ENCODE peak calls at places on chromosomes 3 and 15, in five cellular contexts. T is HCT116, Y is K562, K is H1, Z is HepG2. Q is an unnamed sample.

GRCh38 chr3:189239616-189240015 is 67.8 kb downstream of the TPRG1 start:
- DNase-seq in T (no peak), Y (no peak), K (no peak), Z (no peak), Q (no peak)

GRCh38 chr3:41137686-41138111 is 61.6 kb upstream of the CTNNB1 start:
- DNase-seq in T (no peak), Y (no peak), K (no peak), Z (no peak), Q (no peak)

GRCh38 chr15:63414474-63415201 is 33.0 kb upstream of the CA12 start:
- DNase-seq in T (no peak), Y (no peak), K (no peak), Z (no peak), Q (no peak)

GRCh38 chr3:182078314-182078713 is 366.6 kb downstream of the SOX2 start:
- DNase-seq in T (no peak), Y (no peak), K (no peak), Z (no peak), Q (no peak)

GRCh38 chr3:141876381-141876890 is at the start of gene ATP1B3:
- DNase-seq in T (peak; percentile 28), Y (peak; percentile 89), K (peak; percentile 80), Z (peak; percentile 60), Q (peak; percentile 50)

GRCh38 chr3:16768956-16769355 is 115.8 kb upstream of the PLCL2 start:
- DNase-seq in T (no peak), Y (no peak), K (no peak), Z (no peak), Q (peak; percentile 81)

GRCh38 chr15:70023064-70023768 is 74.5 kb downstream of the TLE3 start:
- DNase-seq in T (peak; percentile 15), Y (no peak), K (no peak), Z (no peak), Q (peak; percentile 25)

GRCh38 chr3:123610331-123610730 is 25.5 kb upstream of the HACD2 start:
- DNase-seq in T (no peak), Y (no peak), K (no peak), Z (no peak), Q (no peak)

GRCh38 chr15:31842532-31843195 is 187.7 kb upstream of the CHRNA7 start:
- DNase-seq in T (no peak), Y (no peak), K (no peak), Z (no peak), Q (no peak)

GRCh38 chr3:33717616-33717865 is 513 bp downstream of the CLASP2 start:
- DNase-seq in T (peak; percentile 49), Y (peak; percentile 75), K (no peak), Z (no peak), Q (peak; percentile 50)

GRCh38 chr15:95407534-95407933 is 923.0 kb upstream of the NR2F2 start:
- DNase-seq in T (no peak), Y (no peak), K (no peak), Z (no peak), Q (no peak)

GRCh38 chr3:186142556-186142955 is 33.7 kb upstream of the ETV5 start:
- DNase-seq in T (no peak), Y (no peak), K (no peak), Z (no peak), Q (no peak)

GRCh38 chr3:16094644-16095272 is 79.7 kb upstream of the GALNT15 start:
- DNase-seq in T (no peak), Y (no peak), K (no peak), Z (no peak), Q (no peak)

GRCh38 chr15:57387644-57388076 is 11.4 kb downstream of the CGNL1 start:
- DNase-seq in T (no peak), Y (no peak), K (no peak), Z (no peak), Q (no peak)

GRCh38 chr3:141870091-141870687 is 6.3 kb upstream of the ATP1B3 start:
- DNase-seq in T (no peak), Y (no peak), K (peak; percentile 22), Z (no peak), Q (no peak)

GRCh38 chr15:32851619-32852416 is 134.0 kb downstream of the GREM1 start:
- DNase-seq in T (no peak), Y (no peak), K (no peak), Z (no peak), Q (no peak)

GRCh38 chr3:10283638-10284037 is 9.1 kb downstream of the GHRL start:
- DNase-seq in T (no peak), Y (no peak), K (no peak), Z (no peak), Q (no peak)

GRCh38 chr15:61906961-61907752 is 153.1 kb downstream of the VPS13C start:
- DNase-seq in T (no peak), Y (no peak), K (no peak), Z (peak; percentile 90), Q (no peak)

GRCh38 chr15:58139631-58140522 is 1.7 kb downstream of the AQP9 start:
- DNase-seq in T (no peak), Y (no peak), K (no peak), Z (no peak), Q (no peak)

GRCh38 chr15:68930268-68931022 is at the start of gene SPESP1:
- DNase-seq in T (no peak), Y (no peak), K (no peak), Z (no peak), Q (peak; percentile 50)

GRCh38 chr15:58309993-58310928 is 121.5 kb upstream of the LIPC start:
- DNase-seq in T (no peak), Y (no peak), K (no peak), Z (peak; percentile 6), Q (no peak)

GRCh38 chr3:132635052-132635451 is 24.6 kb downstream of the ACAD11 start:
- DNase-seq in T (no peak), Y (no peak), K (no peak), Z (no peak), Q (no peak)

GRCh38 chr15:37789392-37789776 is 145.1 kb upstream of the TMCO5A start:
- DNase-seq in T (no peak), Y (no peak), K (no peak), Z (no peak), Q (no peak)

GRCh38 chr15:99911824-99912223 is 178.6 kb upstream of the LYSMD4 start:
- DNase-seq in T (no peak), Y (no peak), K (no peak), Z (no peak), Q (no peak)

GRCh38 chr15:73850228-73850627 is 23.1 kb upstream of the TBC1D21 start:
- DNase-seq in T (no peak), Y (no peak), K (no peak), Z (no peak), Q (no peak)

GRCh38 chr3:9826815-9827574 is 16.8 kb downstream of the RPUSD3 start:
- DNase-seq in T (no peak), Y (no peak), K (peak; percentile 74), Z (peak; percentile 29), Q (peak; percentile 51)

GRCh38 chr3:170564664-170565063 is 21.2 kb downstream of the SLC7A14 start:
- DNase-seq in T (no peak), Y (no peak), K (no peak), Z (no peak), Q (no peak)

GRCh38 chr3:125055165-125055912 is 458 bp downstream of the HEG1 start:
- DNase-seq in T (no peak), Y (peak; percentile 33), K (peak; percentile 68), Z (no peak), Q (no peak)

GRCh38 chr3:39122811-39123210 is 15.3 kb downstream of the TTC21A start:
- DNase-seq in T (no peak), Y (no peak), K (no peak), Z (no peak), Q (no peak)

GRCh38 chr3:148642616-148643015 is 55.1 kb upstream of the AGTR1 start:
- DNase-seq in T (no peak), Y (no peak), K (no peak), Z (no peak), Q (no peak)

GRCh38 chr15:55319537-55320325 is 709 bp downstream of the PIGB start:
- DNase-seq in T (no peak), Y (peak; percentile 59), K (no peak), Z (no peak), Q (no peak)

GRCh38 chr15:66071621-66072295 is 181.8 kb downstream of the MEGF11 start:
- DNase-seq in T (no peak), Y (no peak), K (no peak), Z (no peak), Q (peak; percentile 32)

DNA sequence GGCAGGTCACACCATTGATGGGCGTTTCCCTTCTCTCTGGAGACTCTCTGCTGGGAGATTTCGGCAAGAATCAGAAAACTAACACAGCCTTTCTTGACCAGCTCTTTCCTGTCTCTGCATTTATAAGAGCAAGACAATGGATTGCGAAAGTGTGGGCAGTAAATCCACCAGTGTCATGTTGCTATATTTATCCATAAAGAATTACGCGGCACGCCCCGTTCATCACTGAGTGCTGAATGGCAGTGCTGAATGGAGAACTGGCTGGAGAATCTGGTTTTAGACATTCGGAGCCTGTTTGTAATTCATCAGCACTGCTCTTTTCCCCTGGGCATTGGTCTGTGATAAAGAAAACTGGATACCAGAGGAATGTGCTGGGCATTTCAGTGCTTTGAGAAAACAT is 2.0 kb upstream of the CEMIP start:
- DNase-seq in T (no peak), Y (no peak), K (no peak), Z (no peak), Q (no peak)
- TF ChIP-seq ZNF274 in T (no peak), Y (no peak), K (no peak), Z (no peak), Q (no peak)

GRCh38 chr15:40436892-40437753 is 3.6 kb upstream of the BAHD1 start:
- DNase-seq in T (no peak), Y (no peak), K (no peak), Z (no peak), Q (no peak)
- H3K9ac ChIP-seq in T (no peak overlapping the region), Y (peak overlapping the region; percentile 88), K (peak overlapping the region; percentile 16), Z (peak overlapping the region; percentile 22), Q (peak overlapping the region; percentile 83)

GRCh38 chr3:120425196-120425595 is 25.6 kb downstream of the FSTL1 start:
- DNase-seq in T (no peak), Y (no peak), K (no peak), Z (no peak), Q (no peak)

GRCh38 chr3:120420855-120421570 is 29.8 kb downstream of the FSTL1 start:
- DNase-seq in T (no peak), Y (no peak), K (no peak), Z (no peak), Q (no peak)

GRCh38 chr3:120424506-120424905 is 26.3 kb downstream of the FSTL1 start:
- DNase-seq in T (no peak), Y (no peak), K (no peak), Z (no peak), Q (no peak)

GRCh38 chr3:120425877-120426276 is 24.9 kb downstream of the FSTL1 start:
- DNase-seq in T (no peak), Y (no peak), K (no peak), Z (no peak), Q (no peak)

GRCh38 chr3:120423432-120423831 is 27.4 kb downstream of the FSTL1 start:
- DNase-seq in T (no peak), Y (no peak), K (no peak), Z (no peak), Q (no peak)
- TF ChIP-seq YY1 in T (no peak), Y (no peak), K (no peak), Z (no peak), Q (no peak)

GRCh38 chr3:85589145-85589544 is 630.4 kb downstream of the CADM2 start:
- DNase-seq in T (no peak), Y (peak; percentile 4), K (no peak), Z (no peak), Q (no peak)
- TF ChIP-seq ZNF274 in T (no peak), Y (no peak), K (no peak), Z (no peak), Q (no peak)

GRCh38 chr15:85580914-85581313 is 200.5 kb downstream of the AKAP13 start:
- DNase-seq in T (no peak), Y (no peak), K (no peak), Z (no peak), Q (no peak)
- H3K9ac ChIP-seq in T (no peak overlapping the region), Y (no peak overlapping the region), K (no peak overlapping the region), Z (no peak overlapping the region), Q (no peak overlapping the region)

Q was measured in NT2/D1.